ENCODE peak calls at places on chromosome 5, in six cellular contexts. B, T, C, N, G and O are unnamed samples.

GRCh38 chr5:38551020-38552017 is 5.1 kb downstream of the LIFR start:
- DNase-seq in B (peak), N (no peak), G (no peak), C (peak), T (no peak), O (peak)

GRCh38 chr5:175104682-175105081 is 339.3 kb downstream of the DRD1 start:
- DNase-seq in N (no peak), T (no peak), G (no peak), B (no peak), C (no peak), O (no peak)

GRCh38 chr5:158534203-158534602 is 565.5 kb downstream of the EBF1 start:
- DNase-seq in G (no peak), C (no peak), N (no peak), T (no peak), B (no peak), O (no peak)

GRCh38 chr5:17763301-17763700 is 129.0 kb downstream of the TAF11L14 start:
- DNase-seq in G (no peak), B (no peak), T (no peak), C (no peak), N (no peak), O (no peak)

GRCh38 chr5:151808451-151809169 is 36.9 kb downstream of the G3BP1 start:
- DNase-seq in N (no peak), G (no peak), B (no peak), C (no peak), T (no peak), O (no peak)

GRCh38 chr5:74560245-74560644 is 80.3 kb downstream of the ENC1 start:
- DNase-seq in N (no peak), C (no peak), G (no peak), B (no peak), T (no peak), O (no peak)

GRCh38 chr5:9151671-9152427 is 394.0 kb downstream of the SEMA5A start:
- DNase-seq in C (no peak), G (no peak), T (no peak), N (no peak), B (no peak), O (no peak)

GRCh38 chr5:179311091-179311470 is 34.2 kb downstream of the ADAMTS2 start:
- DNase-seq in C (no peak), T (no peak), G (no peak), N (no peak), B (no peak), O (no peak)

GRCh38 chr5:164472150-164472549 is 966.7 kb downstream of the MAT2B start:
- DNase-seq in C (no peak), G (no peak), N (no peak), T (no peak), B (no peak), O (no peak)

GRCh38 chr5:169415948-169416347 is 115.0 kb upstream of the SLIT3 start:
- DNase-seq in B (no peak), C (no peak), T (peak), N (no peak), G (no peak), O (no peak)